ENCODE peak calls at places on chromosomes 5 and 9, in nine cellular contexts. K, W, H, X, N, U, P, T and E are unnamed samples.

GRCh38 chr9:92774274-92774673 is 9.6 kb upstream of the BICD2 start:
- DNase-seq in K (no peak), W (peak; percentile 81), H (no peak), X (no peak), N (no peak), U (peak; percentile 81), P (peak; percentile 31), T (no peak), E (no peak)

GRCh38 chr9:114110180-114110579 is 11.1 kb upstream of the KIF12 start:
- DNase-seq in K (no peak), W (peak; percentile 70), H (no peak), X (no peak), N (no peak), U (peak; percentile 48), P (no peak), T (no peak), E (peak; percentile 95)

GRCh38 chr5:88144219-88145040 is 124.2 kb downstream of the TMEM161B start:
- DNase-seq in K (no peak), W (no peak), H (no peak), X (peak; percentile 16), N (no peak), U (no peak), P (no peak), T (no peak), E (no peak)

GRCh38 chr9:3980771-3981170 is 319.1 kb downstream of the GLIS3 start:
- DNase-seq in K (no peak), W (peak; percentile 59), H (no peak), X (peak; percentile 55), N (no peak), U (peak; percentile 41), P (no peak), T (no peak), E (peak; percentile 52)

GRCh38 chr9:29830815-29831214 is 2257.5 kb upstream of the C9orf72 start:
- DNase-seq in K (no peak), W (peak; percentile 14), H (peak; percentile 52), X (no peak), N (no peak), U (peak; percentile 6), P (peak; percentile 36), T (no peak), E (no peak)

GRCh38 chr5:1348986-1349245 is 4.0 kb upstream of the CLPTM1L start:
- DNase-seq in K (no peak), W (no peak), H (no peak), X (no peak), N (no peak), U (no peak), P (no peak), T (no peak), E (no peak)

GRCh38 chr5:174612686-174613085 is 111.7 kb upstream of the MSX2 start:
- DNase-seq in K (no peak), W (no peak), H (no peak), X (no peak), N (no peak), U (no peak), P (no peak), T (no peak), E (no peak)

GRCh38 chr5:168661593-168662485 is 82.7 kb upstream of the PANK3 start:
- DNase-seq in K (no peak), W (no peak), H (no peak), X (no peak), N (no peak), U (no peak), P (no peak), T (no peak), E (no peak)

GRCh38 chr5:17290620-17290974 is 73.2 kb downstream of the BASP1 start:
- DNase-seq in K (no peak), W (no peak), H (no peak), X (no peak), N (no peak), U (no peak), P (no peak), T (no peak), E (no peak)

GRCh38 chr9:33277484-33277883 is 12.6 kb downstream of the CHMP5 start:
- DNase-seq in K (no peak), W (no peak), H (no peak), X (no peak), N (no peak), U (no peak), P (no peak), T (no peak), E (no peak)

GRCh38 chr9:2319421-2319820 is 302.2 kb upstream of the VLDLR start:
- DNase-seq in K (no peak), W (no peak), H (no peak), X (no peak), N (no peak), U (no peak), P (no peak), T (no peak), E (no peak)

GRCh38 chr5:59483971-59484472 is 409.5 kb downstream of the PDE4D start:
- DNase-seq in K (no peak), W (no peak), H (no peak), X (no peak), N (no peak), U (no peak), P (no peak), T (no peak), E (peak; percentile 80)

GRCh38 chr5:67648201-67648671 is 451.6 kb upstream of the CD180 start:
- DNase-seq in K (peak; percentile 71), W (peak; percentile 89), H (peak; percentile 40), X (peak; percentile 90), N (no peak), U (peak; percentile 87), P (no peak), T (peak; percentile 86), E (peak; percentile 12)

GRCh38 chr9:98046161-98046543 is 10.4 kb upstream of the NANS start:
- DNase-seq in K (no peak), W (no peak), H (no peak), X (no peak), N (no peak), U (no peak), P (no peak), T (no peak), E (no peak)

GRCh38 chr9:125238915-125239446 is 2.2 kb downstream of the HSPA5 start:
- DNase-seq in K (no peak), W (no peak), H (no peak), X (no peak), N (peak; percentile 11), U (no peak), P (no peak), T (no peak), E (no peak)

GRCh38 chr9:125240649-125240999 is 519 bp downstream of the HSPA5 start:
- DNase-seq in K (no peak), W (peak; percentile 50), H (peak; percentile 49), X (peak; percentile 46), N (no peak), U (no peak), P (peak; percentile 12), T (no peak), E (no peak)

GRCh38 chr9:125239631-125240597 is 1.2 kb downstream of the HSPA5 start:
- DNase-seq in K (no peak), W (no peak), H (no peak), X (no peak), N (peak; percentile 5), U (no peak), P (no peak), T (no peak), E (no peak)

GRCh38 chr9:125235805-125236534 is 5.2 kb downstream of the HSPA5 start:
- DNase-seq in K (no peak), W (no peak), H (no peak), X (no peak), N (peak; percentile 17), U (no peak), P (no peak), T (no peak), E (no peak)

GRCh38 chr9:125238127-125238914 is 2.8 kb downstream of the HSPA5 start:
- DNase-seq in K (no peak), W (no peak), H (no peak), X (no peak), N (peak; percentile 5), U (no peak), P (no peak), T (no peak), E (no peak)
- H3K4me3 ChIP-seq in K (peak overlapping the region; percentile 83), W (peak overlapping the region; percentile 69), H (peak overlapping the region; percentile 99), X (no peak overlapping the region), N (no peak overlapping the region), U (peak overlapping the region; percentile 94), P (peak overlapping the region; percentile 90), T (no peak overlapping the region), E (peak overlapping the region; percentile 84)

GRCh38 chr5:100899675-100900074 is 3.4 kb downstream of the ST8SIA4 start:
- DNase-seq in K (no peak), W (no peak), H (no peak), X (no peak), N (no peak), U (no peak), P (no peak), T (no peak), E (no peak)
- H3K4me3 ChIP-seq in K (peak overlapping the region; percentile 55), W (no peak overlapping the region), H (peak overlapping the region; percentile 46), X (no peak overlapping the region), N (peak overlapping the region; percentile 83), U (no peak overlapping the region), P (peak overlapping the region; percentile 70), T (no peak overlapping the region), E (no peak overlapping the region)

GRCh38 chr5:159415301-159415937 is 85.1 kb upstream of the IL12B start:
- DNase-seq in K (no peak), W (peak; percentile 46), H (no peak), X (peak; percentile 39), N (no peak), U (no peak), P (no peak), T (no peak), E (no peak)
- H3K4me3 ChIP-seq in K (no peak overlapping the region), W (no peak overlapping the region), H (peak overlapping the region; percentile 7), X (no peak overlapping the region), N (no peak overlapping the region), U (no peak overlapping the region), P (no peak overlapping the region), T (no peak overlapping the region), E (no peak overlapping the region)

GRCh38 chr9:5435912-5436311 is 1.8 kb downstream of the PLGRKT start:
- DNase-seq in K (no peak), W (no peak), H (peak; percentile 48), X (no peak), N (no peak), U (no peak), P (no peak), T (no peak), E (no peak)

GRCh38 chr9:5437254-5438216 is at the start of gene PLGRKT:
- DNase-seq in K (peak; percentile 97), W (peak; percentile 95), H (peak; percentile 96), X (peak; percentile 94), N (peak; percentile 89), U (peak; percentile 56), P (peak; percentile 99), T (peak; percentile 97), E (no peak)

GRCh38 chr9:5440426-5440825 is 2.7 kb upstream of the PLGRKT start:
- DNase-seq in K (no peak), W (no peak), H (no peak), X (no peak), N (no peak), U (no peak), P (no peak), T (no peak), E (no peak)

GRCh38 chr9:5438301-5439162 is 807 bp upstream of the PLGRKT start:
- DNase-seq in K (no peak), W (peak; percentile 47), H (peak; percentile 44), X (no peak), N (no peak), U (no peak), P (no peak), T (no peak), E (peak; percentile 74)

DNA sequence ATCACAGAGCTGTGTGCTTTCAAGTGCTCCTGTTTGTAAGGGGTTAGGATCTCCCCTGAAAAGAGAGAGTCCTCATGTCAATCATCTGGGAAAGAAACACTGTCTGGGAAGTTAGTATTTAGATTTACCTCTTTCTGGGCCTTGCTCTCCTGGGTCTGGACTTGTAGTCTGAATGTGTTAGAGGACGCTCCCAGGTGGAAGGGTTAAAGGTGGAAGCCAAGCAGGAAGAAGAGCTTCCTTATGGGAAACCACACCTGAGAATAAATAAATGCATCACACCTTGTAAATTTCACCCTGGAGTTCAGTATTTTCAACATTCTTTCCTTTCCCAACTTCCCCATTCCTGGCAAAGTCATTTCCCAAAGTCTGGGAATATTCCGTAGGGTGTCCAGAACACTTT is 1.3 kb downstream of the PLGRKT start:
- DNase-seq in K (no peak), W (no peak), H (peak; percentile 53), X (no peak), N (no peak), U (no peak), P (no peak), T (no peak), E (no peak)
- H3K4me3 ChIP-seq in K (no peak overlapping the region), W (peak overlapping the region; percentile 68), H (peak overlapping the region; percentile 60), X (no peak overlapping the region), N (peak overlapping the region; percentile 89), U (no peak overlapping the region), P (peak overlapping the region; percentile 69), T (no peak overlapping the region), E (peak overlapping the region; percentile 74)